ENCODE peak calls at places on chromosomes 6 and 20, in seven cellular contexts. J is psoas muscle, U is left lung, C is ovary, N is hepatocyte, L is SJSA1, X is adrenal gland. P is an unnamed sample. For H3K4me1 and H3K36me3, the result is how much of the 10 kb centered on the place peaks cover.

GRCh38 chr20:50848846-50849673 is 54.2 kb downstream of the BCAS4 start:
- DNase-seq in J (no peak), U (no peak), C (no peak), N (no peak), L (no peak), X (peak), P (no peak)

GRCh38 chr6:162728177-162728571 is 400 bp downstream of the PACRG start:
- DNase-seq in J (no peak), U (no peak), C (peak), N (no peak), L (no peak), X (peak), P (no peak)

GRCh38 chr20:46955601-46956556 is 61.2 kb downstream of the EYA2 start:
- DNase-seq in J (no peak), U (no peak), C (no peak), N (no peak), L (no peak), X (no peak), P (no peak)

GRCh38 chr6:45637056-45637455 is 259.3 kb upstream of the SUPT3H start:
- DNase-seq in J (no peak), U (no peak), C (no peak), N (no peak), L (no peak), X (no peak), P (no peak)

GRCh38 chr20:21395666-21396044 is 1.7 kb downstream of the NKX2-4 start:
- DNase-seq in J (no peak), U (no peak), C (no peak), N (peak), L (no peak), X (no peak), P (peak)

GRCh38 chr6:52162940-52163908 is 23.0 kb upstream of the IL17A start:
- DNase-seq in J (no peak), U (no peak), C (no peak), N (peak), L (no peak), X (no peak), P (no peak)

GRCh38 chr6:162448294-162448693 is 279.3 kb downstream of the PRKN start:
- DNase-seq in J (no peak), U (no peak), C (no peak), N (no peak), L (no peak), X (no peak), P (no peak)

GRCh38 chr6:53547815-53548496 is 3.1 kb upstream of the GCLC start:
- DNase-seq in J (peak), U (peak), C (peak), N (peak), L (peak), X (peak), P (peak)

GRCh38 chr20:43341541-43341940 is 116.2 kb upstream of the SRSF6 start:
- DNase-seq in J (no peak), U (no peak), C (no peak), N (no peak), L (no peak), X (no peak), P (no peak)

DNA sequence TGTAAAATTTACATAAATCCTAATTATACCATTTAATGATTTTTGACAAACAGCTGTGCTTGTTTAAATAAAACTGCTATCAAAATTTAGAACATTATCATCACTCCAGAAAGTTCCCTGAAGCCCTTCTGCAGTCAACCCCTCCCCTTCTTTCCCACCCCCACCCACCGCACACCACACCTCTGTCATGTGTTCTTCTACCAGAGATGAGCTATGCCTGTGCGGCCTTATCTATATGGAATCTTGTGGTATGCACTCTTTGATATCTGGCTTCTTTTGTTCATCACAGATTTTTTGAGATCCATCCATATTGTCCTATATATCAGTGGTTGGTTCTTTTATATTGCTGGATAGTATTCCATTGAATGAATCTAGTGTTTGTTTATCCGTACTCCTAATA is 7.2 kb downstream of the MYLIP start:
- DNase-seq in J (no peak), U (no peak), C (no peak), N (no peak), L (no peak), X (no peak), P (peak)
- H3K4me1 ChIP-seq in J (half or more), U (half or more), C (under half), N (half or more), L (under half), X (half or more), P (half or more)

DNA sequence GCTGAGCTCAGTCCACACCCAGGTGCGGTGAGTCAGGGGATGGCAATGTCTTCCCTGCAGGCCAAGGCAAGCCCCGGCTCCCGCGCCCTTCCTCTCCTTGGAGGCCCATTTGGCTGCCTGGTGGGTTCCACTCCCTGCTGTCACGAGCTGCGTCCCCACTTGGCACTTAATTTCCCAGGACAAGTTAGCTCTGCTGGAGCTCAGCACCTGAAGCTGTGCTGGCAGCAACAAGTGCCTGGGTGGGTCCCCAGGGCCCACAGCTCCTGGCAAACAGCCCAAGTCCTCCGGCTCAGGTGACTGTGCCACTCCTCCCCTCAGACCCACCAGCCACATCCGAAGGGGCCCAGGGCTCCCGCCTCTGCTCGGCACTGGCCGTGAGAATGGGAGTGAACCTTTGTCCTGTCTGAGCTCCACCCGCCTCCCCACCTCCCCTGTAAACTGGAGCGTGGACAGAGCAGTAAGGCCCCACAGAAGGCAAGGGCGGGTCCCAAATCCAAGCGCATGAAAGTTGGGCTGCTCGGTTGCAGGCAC is 16.9 kb downstream of the LAMA5 start:
- DNase-seq in J (peak), U (peak), C (peak), N (peak), L (no peak), X (no peak), P (no peak)
- H3K36me3 ChIP-seq in J (under half), U (under half), C (under half), N (under half), L (under half), X (under half), P (under half)

DNA sequence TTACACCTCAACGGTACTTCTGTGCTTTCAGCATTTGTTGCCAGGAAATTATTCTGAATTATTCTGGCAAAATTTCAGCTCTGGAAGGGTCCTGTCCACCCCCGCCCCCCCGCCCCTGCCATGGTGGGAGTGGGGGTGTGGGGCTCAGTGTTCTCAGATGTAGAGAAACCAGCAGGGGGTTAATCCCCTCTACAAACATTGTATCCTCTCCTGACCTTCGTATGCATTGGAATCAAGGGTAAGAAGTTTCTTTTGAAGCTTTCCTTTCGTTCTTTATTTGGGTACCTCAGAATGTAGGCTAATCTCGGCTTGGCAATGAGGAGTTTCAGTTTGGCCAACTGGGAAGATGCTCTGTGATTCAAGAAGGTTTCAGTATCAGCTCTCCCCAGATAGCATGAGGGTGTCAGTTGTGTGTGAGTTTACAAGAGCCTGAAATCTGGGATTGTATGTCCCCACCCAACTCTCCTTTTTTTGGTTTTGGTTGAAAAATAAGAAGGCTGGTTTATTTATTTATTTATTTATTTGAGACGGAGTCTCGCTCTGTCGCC is 25.5 kb upstream of the OLIG3 start:
- DNase-seq in J (no peak), U (no peak), C (no peak), N (no peak), L (no peak), X (no peak), P (no peak)
- H3K27ac ChIP-seq in J (no peak), U (no peak), C (no peak), N (no peak), L (no peak), X (no peak), P (no peak)

GRCh38 chr6:16735014-16735413 is 26.2 kb downstream of the ATXN1 start:
- DNase-seq in J (no peak), U (no peak), C (no peak), N (no peak), L (no peak), X (no peak), P (no peak)
- H3K4me1 ChIP-seq in J (half or more), U (half or more), C (under half), N (under half), L (under half), X (under half), P (under half)

GRCh38 chr6:109443425-109443950 is 3.0 kb downstream of the SMPD2 start:
- DNase-seq in J (no peak), U (no peak), C (no peak), N (no peak), L (no peak), X (no peak), P (no peak)
- H3K36me3 ChIP-seq in J (under half), U (under half), C (under half), N (under half), L (half or more), X (under half), P (under half)

GRCh38 chr6:22886881-22887581 is 317.7 kb downstream of the HDGFL1 start:
- DNase-seq in J (no peak), U (no peak), C (no peak), N (no peak), L (no peak), X (no peak), P (no peak)

GRCh38 chr6:22892452-22892851 is 323.1 kb downstream of the HDGFL1 start:
- DNase-seq in J (no peak), U (no peak), C (no peak), N (peak), L (peak), X (no peak), P (no peak)

GRCh38 chr6:22891930-22892329 is 322.6 kb downstream of the HDGFL1 start:
- DNase-seq in J (no peak), U (no peak), C (no peak), N (no peak), L (no peak), X (no peak), P (no peak)

GRCh38 chr6:22884441-22884840 is 315.1 kb downstream of the HDGFL1 start:
- DNase-seq in J (no peak), U (no peak), C (no peak), N (no peak), L (no peak), X (no peak), P (no peak)

DNA sequence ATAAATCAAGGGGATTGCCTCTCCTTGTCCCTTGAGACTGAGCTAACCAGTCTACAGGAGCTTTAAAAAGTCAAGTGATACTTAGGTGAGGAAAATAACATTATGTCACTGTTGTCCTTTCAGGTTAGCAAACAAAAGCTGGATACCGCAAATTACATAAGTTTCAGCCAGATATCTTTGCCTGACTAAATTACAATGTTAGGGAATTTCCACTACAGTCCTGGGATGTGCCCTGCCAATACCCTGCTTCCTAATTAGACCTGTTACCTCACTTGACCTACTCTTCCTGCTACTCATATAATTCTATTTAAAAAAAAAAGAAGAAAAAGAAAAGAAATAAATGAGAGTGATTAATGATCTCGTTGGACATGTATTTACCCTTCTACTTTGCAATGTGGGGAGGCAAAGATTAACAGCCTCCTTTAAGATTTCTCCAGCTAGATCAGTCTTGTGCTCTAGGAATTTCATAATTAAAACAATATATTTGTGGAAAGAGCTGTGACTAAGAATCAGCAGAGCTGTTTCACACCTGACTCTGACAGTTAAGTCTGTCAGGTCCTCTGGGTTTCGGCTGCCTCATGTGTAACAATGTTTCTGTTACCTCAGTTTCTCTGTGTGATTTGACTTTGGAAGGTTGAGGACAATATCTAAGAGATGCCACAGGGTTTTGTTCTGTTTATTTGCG is 318.9 kb downstream of the HDGFL1 start:
- DNase-seq in J (no peak), U (no peak), C (no peak), N (peak), L (no peak), X (no peak), P (no peak)
- H3K27ac ChIP-seq in J (no peak), U (peak), C (no peak), N (peak), L (no peak), X (no peak), P (no peak)

GRCh38 chr20:37357481-37358365 is 11.8 kb downstream of the SRC start:
- DNase-seq in J (no peak), U (no peak), C (no peak), N (no peak), L (no peak), X (peak), P (no peak)
- H3K4me1 ChIP-seq in J (under half), U (under half), C (under half), N (under half), L (under half), X (half or more), P (under half)

DNA sequence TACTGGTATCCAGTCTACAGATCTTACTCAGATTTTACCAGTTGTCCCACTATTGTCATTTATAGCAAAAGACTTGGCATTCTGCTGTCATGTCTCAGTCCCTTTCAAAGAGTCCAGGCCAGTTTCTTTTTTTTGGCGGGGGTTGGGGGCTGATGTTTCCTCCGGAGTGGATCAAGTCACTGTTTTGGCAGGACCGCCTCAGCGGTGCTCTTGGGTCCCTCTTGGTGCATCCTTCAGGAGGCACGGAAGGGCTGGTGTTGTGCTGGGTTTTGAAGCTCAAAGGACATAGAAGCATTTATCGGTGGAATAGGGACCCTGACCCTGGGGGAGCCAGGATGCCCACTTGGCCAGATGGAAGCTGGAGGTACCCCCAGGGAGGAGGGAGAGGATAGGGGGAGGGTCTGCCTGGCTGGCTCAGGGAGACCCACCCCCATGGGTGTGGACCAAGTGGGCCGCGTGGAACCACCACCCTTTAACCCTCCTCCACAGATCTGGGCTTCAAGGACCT is 10.8 kb downstream of the RBCK1 start:
- DNase-seq in J (no peak), U (no peak), C (no peak), N (no peak), L (no peak), X (no peak), P (no peak)
- H3K36me3 ChIP-seq in J (under half), U (under half), C (under half), N (under half), L (half or more), X (under half), P (half or more)

DNA sequence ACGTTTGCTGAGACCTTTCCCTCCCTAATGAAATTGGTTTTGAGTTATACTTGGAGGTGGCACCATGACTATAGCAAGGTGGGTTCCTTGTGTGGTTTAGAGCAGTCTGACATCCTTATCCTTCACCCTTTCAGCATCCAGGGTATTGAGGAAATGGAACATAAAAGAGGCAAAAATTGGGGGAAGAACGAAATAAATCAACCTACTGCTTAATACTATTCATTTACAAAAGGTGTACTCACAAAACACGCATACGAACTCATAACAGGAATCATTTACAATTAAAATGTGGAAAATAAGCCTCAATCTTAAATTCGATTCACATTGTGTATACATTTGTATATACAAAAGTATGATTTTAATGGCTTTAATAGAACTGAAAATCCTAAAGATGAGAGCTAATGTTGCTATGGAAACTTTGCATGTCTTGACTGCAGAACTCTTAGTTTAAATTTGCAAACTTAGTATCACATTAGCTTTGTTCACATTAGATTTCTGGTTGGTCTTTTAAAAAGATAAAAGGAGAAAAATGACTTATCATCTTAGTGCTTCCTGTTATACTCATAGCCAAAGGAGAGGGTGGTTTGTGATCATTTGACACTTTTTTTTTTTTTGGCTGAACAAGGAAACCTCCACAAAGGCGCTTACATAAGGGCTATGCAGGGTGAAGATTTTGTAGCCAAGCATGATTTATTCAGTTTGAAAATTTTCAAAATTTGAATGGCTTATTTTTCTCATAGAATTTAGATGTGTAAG is 76.1 kb upstream of the ATXN1 start:
- DNase-seq in J (no peak), U (no peak), C (no peak), N (no peak), L (no peak), X (no peak), P (no peak)
- H3K27ac ChIP-seq in J (no peak), U (peak), C (no peak), N (no peak), L (no peak), X (no peak), P (peak)

GRCh38 chr6:21732731-21733130 is 139.2 kb downstream of the SOX4 start:
- DNase-seq in J (no peak), U (no peak), C (no peak), N (no peak), L (peak), X (no peak), P (no peak)
- H3K4me1 ChIP-seq in J (under half), U (under half), C (under half), N (under half), L (under half), X (under half), P (under half)